ENCODE peak calls at places on chromosome 14, in five cellular contexts. W, E, A, N and I are unnamed samples.
A peak's percentile ranks its signal among the peaks of the same experiment; 100 is the strongest.

GRCh38 chr14:106879241-106879640 is 1352.9 kb downstream of the TMEM121 start:
- DNase-seq in W (peak; percentile 46), E (peak; percentile 72), A (no peak), N (no peak), I (peak; percentile 76)

GRCh38 chr14:29163109-29163508 is 396.5 kb downstream of the FOXG1 start:
- DNase-seq in W (no peak), E (no peak), A (no peak), N (no peak), I (no peak)

GRCh38 chr14:58871972-58872530 is 234.3 kb downstream of the DACT1 start:
- DNase-seq in W (no peak), E (no peak), A (no peak), N (peak; percentile 32), I (no peak)

GRCh38 chr14:50520947-50521815 is 11.2 kb downstream of the MAP4K5 start:
- DNase-seq in W (no peak), E (peak; percentile 19), A (no peak), N (peak; percentile 38), I (peak; percentile 58)

GRCh38 chr14:97640031-97640430 is 842.8 kb downstream of the VRK1 start:
- DNase-seq in W (no peak), E (no peak), A (no peak), N (no peak), I (no peak)

GRCh38 chr14:76375484-76375883 is 453 bp upstream of the ESRRB start:
- DNase-seq in W (no peak), E (no peak), A (no peak), N (no peak), I (no peak)

GRCh38 chr14:21241218-21241819 is 27.9 kb downstream of the HNRNPC start:
- DNase-seq in W (no peak), E (no peak), A (no peak), N (peak; percentile 54), I (no peak)

GRCh38 chr14:74502236-74503019 is 8.9 kb downstream of the ISCA2 start:
- DNase-seq in W (no peak), E (no peak), A (peak; percentile 47), N (peak; percentile 58), I (no peak)

GRCh38 chr14:69335421-69335820 is 62.7 kb downstream of the ERH start:
- DNase-seq in W (no peak), E (no peak), A (no peak), N (no peak), I (no peak)

GRCh38 chr14:91892918-91893527 is 25.7 kb upstream of the TC2N start:
- DNase-seq in W (no peak), E (no peak), A (no peak), N (peak; percentile 21), I (no peak)

GRCh38 chr14:68741481-68741799 is 51.4 kb downstream of the ZFP36L1 start:
- DNase-seq in W (no peak), E (no peak), A (no peak), N (no peak), I (no peak)

GRCh38 chr14:73245401-73246325 is 8.4 kb downstream of the PAPLN start:
- DNase-seq in W (no peak), E (peak; percentile 65), A (no peak), N (peak; percentile 65), I (peak; percentile 85)

GRCh38 chr14:33280646-33281045 is 342.0 kb downstream of the NPAS3 start:
- DNase-seq in W (no peak), E (no peak), A (no peak), N (no peak), I (no peak)

GRCh38 chr14:46322076-46322475 is 329.5 kb downstream of the RPL10L start:
- DNase-seq in W (no peak), E (no peak), A (no peak), N (no peak), I (no peak)

GRCh38 chr14:51068268-51068667 is 26.6 kb downstream of the TRIM9 start:
- DNase-seq in W (no peak), E (no peak), A (no peak), N (no peak), I (no peak)

DNA sequence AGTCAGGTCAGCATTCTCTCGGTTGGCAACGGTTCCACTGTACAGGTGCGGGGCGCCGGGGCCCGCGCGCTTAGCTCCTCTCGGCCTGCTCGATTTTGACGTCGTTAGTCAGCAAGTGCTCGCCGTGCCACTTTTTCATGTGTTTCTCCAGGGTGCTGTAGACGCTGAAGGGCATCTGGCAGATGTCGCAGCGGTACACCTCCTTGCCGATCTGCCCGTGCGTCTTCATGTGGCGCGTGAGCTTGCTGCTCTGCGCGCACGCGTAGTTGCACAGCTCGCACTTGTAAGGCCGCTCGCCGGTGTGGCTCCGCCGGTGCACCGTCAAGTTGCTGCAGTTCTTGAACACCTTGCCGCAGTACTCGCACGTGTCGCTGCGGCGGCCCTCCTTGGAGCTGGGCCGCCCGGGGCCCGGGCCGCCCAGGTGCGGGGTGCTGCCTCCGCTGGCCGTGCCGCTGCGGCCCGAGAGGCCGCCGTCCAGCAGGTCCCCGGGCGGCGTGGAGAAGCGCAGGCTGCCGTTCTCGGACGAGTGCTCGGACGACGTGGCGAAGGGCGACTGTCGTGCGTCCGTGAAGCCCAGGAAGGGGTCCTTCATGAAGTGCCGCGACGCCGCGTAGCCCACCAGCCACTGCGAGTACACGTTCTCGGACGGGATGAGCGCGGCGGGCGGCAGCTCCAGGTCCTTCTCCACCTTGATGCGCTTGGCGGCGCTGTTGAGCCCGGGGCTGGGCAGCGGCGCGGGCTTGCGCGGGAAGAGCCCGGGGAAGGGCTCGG is 97.7 kb downstream of the BCL11B start:
- DNase-seq in W (no peak), E (no peak), A (no peak), N (no peak), I (no peak)
- TF ChIP-seq CTCF in W (no peak), E (no peak), A (no peak), N (no peak), I (no peak)

GRCh38 chr14:53152909-53153701 is at the start of gene DDHD1:
- DNase-seq in W (peak; percentile 70), E (peak; percentile 82), A (peak; percentile 65), N (peak; percentile 78), I (peak; percentile 95)
- H3K36me3 ChIP-seq in W (no peaks in the 10 kb centered on the region), E (no peaks in the 10 kb centered on the region), A (no peaks in the 10 kb centered on the region), N (no peaks in the 10 kb centered on the region), I (no peaks in the 10 kb centered on the region)

GRCh38 chr14:85744573-85744972 is 214.6 kb downstream of the FLRT2 start:
- DNase-seq in W (no peak), E (no peak), A (no peak), N (no peak), I (no peak)
- H3K4me3 ChIP-seq in W (no peak overlapping the region), E (no peak overlapping the region), A (no peak overlapping the region), N (no peak overlapping the region), I (no peak overlapping the region)

GRCh38 chr14:100898935-100899840 is 4.3 kb downstream of the RTL1 start:
- DNase-seq in W (peak; percentile 58), E (no peak), A (peak; percentile 57), N (peak; percentile 19), I (no peak)

GRCh38 chr14:100900837-100901390 is 2.6 kb downstream of the RTL1 start:
- DNase-seq in W (peak; percentile 52), E (peak; percentile 50), A (peak; percentile 43), N (peak; percentile 27), I (no peak)

GRCh38 chr14:100898465-100898864 is 5.1 kb downstream of the RTL1 start:
- DNase-seq in W (peak; percentile 10), E (no peak), A (peak; percentile 32), N (no peak), I (no peak)

GRCh38 chr14:100901391-100902183 is 1.9 kb downstream of the RTL1 start:
- DNase-seq in W (peak; percentile 11), E (no peak), A (peak; percentile 51), N (no peak), I (no peak)

DNA sequence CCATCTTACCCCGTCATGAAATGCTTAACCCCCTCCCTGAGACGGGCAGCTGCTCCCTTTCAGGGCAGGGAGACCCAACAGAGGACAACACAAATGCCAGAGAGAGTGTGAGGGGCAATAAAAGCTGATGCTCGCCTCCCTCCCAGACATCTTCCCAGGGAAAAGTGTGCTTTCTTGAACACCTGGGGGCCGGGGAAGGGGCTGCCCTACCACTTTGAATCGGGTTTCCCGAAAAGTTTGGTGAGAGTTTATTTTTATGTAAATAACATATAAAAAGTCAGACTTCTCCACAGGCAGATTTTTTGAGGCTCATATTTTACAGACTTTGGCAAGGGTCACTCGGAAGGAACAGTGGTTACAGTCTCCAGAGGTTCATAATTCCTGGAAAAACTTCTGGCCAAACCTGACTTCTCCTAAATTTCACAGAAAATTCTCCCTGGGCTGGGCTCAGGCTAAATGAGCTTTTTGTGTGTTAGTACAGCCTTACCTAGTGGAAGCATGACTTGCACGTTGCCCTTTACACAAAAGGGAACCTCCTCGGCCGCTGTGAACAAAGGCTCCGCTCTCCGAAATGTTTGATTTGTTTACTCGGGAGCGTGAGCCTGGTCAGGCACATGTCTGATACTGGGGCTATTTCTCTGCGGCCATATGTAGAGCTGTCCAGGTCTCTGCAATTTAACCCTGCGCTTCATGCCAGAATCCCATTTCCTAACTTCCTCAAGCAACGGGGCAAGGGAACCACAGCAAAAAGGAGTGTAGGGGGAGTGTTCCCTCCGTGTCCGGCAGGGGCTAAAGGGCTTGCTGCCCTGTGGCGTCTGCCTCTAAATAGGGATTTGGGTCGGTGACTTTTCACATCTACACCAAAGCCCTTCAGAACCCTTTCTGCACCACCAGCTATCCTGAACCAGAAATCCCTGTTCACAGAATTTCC is 3.4 kb downstream of the RTL1 start:
- DNase-seq in W (peak; percentile 15), E (no peak), A (peak; percentile 58), N (peak; percentile 19), I (no peak)
- TF ChIP-seq CTCF in W (no peak), E (no peak), A (no peak), N (no peak), I (no peak)

GRCh38 chr14:103507751-103508150 is 14.9 kb downstream of the CKB start:
- DNase-seq in W (no peak), E (no peak), A (no peak), N (no peak), I (no peak)

GRCh38 chr14:103503296-103503695 is 19.3 kb downstream of the CKB start:
- DNase-seq in W (no peak), E (no peak), A (no peak), N (no peak), I (no peak)

GRCh38 chr14:103501921-103502669 is 20.5 kb downstream of the CKB start:
- DNase-seq in W (no peak), E (no peak), A (no peak), N (no peak), I (no peak)

GRCh38 chr14:103502877-103503276 is 19.8 kb downstream of the CKB start:
- DNase-seq in W (no peak), E (no peak), A (no peak), N (no peak), I (no peak)

DNA sequence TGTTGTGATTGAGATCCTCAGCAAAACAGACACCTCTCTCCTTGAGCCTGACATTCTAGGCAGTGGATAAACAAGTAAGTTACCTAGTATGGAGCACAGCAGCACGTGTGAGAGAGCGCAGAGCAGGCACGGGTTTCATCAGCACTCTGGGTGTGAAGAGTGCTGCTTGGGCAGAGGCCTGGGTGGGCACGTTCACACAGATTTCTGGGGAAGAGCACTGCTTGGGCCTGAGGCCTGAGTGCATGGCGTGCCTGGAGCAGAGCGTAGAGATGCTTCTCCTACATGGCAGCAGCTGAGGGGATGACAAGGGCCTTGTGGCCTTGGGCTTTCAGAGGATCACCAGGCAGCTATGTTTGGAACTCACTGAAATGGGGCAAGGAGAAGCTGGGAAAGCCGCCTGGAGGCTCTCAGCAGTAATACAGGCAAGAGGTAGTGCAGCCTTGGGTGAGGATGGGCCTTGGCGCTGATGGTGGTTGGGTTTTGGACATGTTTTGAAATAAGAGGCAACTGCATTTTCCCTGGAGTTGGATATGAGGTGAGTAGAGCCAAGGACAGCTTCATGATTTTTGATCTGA is 17.6 kb downstream of the CKB start:
- DNase-seq in W (no peak), E (no peak), A (no peak), N (no peak), I (no peak)
- H3K36me3 ChIP-seq in W (no peaks in the 10 kb centered on the region), E (no peaks in the 10 kb centered on the region), A (peaks cover 67% of the 10 kb centered on the region), N (peaks cover 29% of the 10 kb centered on the region), I (peaks cover 34% of the 10 kb centered on the region)